ENCODE peak calls at places on chromosomes 5 and 9, in five cellular contexts. X, I, A, E and H are unnamed samples.

GRCh38 chr5:123997354-123998215 is 485.6 kb downstream of the CSNK1G3 start:
- DNase-seq in X (no peak), I (no peak), A (no peak), E (no peak), H (no peak)

GRCh38 chr5:152514827-152515397 is 109.8 kb upstream of the NMUR2 start:
- DNase-seq in X (peak), I (no peak), A (no peak), E (no peak), H (no peak)

GRCh38 chr9:121797056-121797455 is 145.6 kb downstream of the DAB2IP start:
- DNase-seq in X (no peak), I (no peak), A (no peak), E (no peak), H (no peak)

GRCh38 chr9:137688725-137689124 is 69.9 kb downstream of the EHMT1 start:
- DNase-seq in X (no peak), I (no peak), A (no peak), E (no peak), H (no peak)

GRCh38 chr9:27572918-27573698 is at the start of gene C9orf72:
- DNase-seq in X (peak), I (peak), A (peak), E (peak), H (no peak)

GRCh38 chr5:171493646-171494393 is 74.4 kb downstream of the FGF18 start:
- DNase-seq in X (no peak), I (no peak), A (no peak), E (no peak), H (no peak)

GRCh38 chr9:72925891-72926290 is 27.0 kb downstream of the ALDH1A1 start:
- DNase-seq in X (no peak), I (no peak), A (no peak), E (no peak), H (no peak)

GRCh38 chr9:133490201-133490681 is 11.3 kb upstream of the SLC2A6 start:
- DNase-seq in X (no peak), I (no peak), A (no peak), E (no peak), H (no peak)

GRCh38 chr9:127347831-127348699 is 48.9 kb upstream of the SLC2A8 start:
- DNase-seq in X (no peak), I (no peak), A (no peak), E (no peak), H (no peak)

GRCh38 chr9:70563437-70564204 is 149.2 kb upstream of the KLF9 start:
- DNase-seq in X (no peak), I (no peak), A (no peak), E (peak), H (no peak)

GRCh38 chr9:87554177-87554940 is 56.7 kb downstream of the DAPK1 start:
- DNase-seq in X (no peak), I (no peak), A (no peak), E (no peak), H (no peak)